ENCODE peak calls at places on chromosomes 3 and 15, in four cellular contexts. Q is keratinocyte; P is heart left ventricle; W is CD8-positive, alpha-beta T cell. U is an unnamed sample. For H3K27me3, the result is how much of the 10 kb centered on the place peaks cover.

GRCh38 chr3:100796556-100796955 is 87.3 kb downstream of the TFG start:
- DNase-seq in P (no peak), W (no peak), Q (no peak), U (no peak)

GRCh38 chr3:18556503-18556902 is 131.4 kb upstream of the SATB1 start:
- DNase-seq in Q (no peak), W (peak), P (no peak), U (peak)

GRCh38 chr3:100427694-100428093 is 26.4 kb downstream of the LNP1 start:
- DNase-seq in Q (no peak), P (no peak), W (no peak), U (no peak)

GRCh38 chr3:192022412-192022811 is 561.4 kb downstream of the PYDC2 start:
- DNase-seq in Q (no peak), P (no peak), W (no peak), U (peak)

GRCh38 chr15:44414001-44414400 is 13.4 kb upstream of the CTDSPL2 start:
- DNase-seq in W (no peak), P (no peak), Q (no peak), U (no peak)

GRCh38 chr15:88918738-88919137 is 5.6 kb upstream of the MFGE8 start:
- DNase-seq in P (peak), Q (peak), W (no peak), U (peak)

GRCh38 chr3:176354843-176355242 is 842.4 kb downstream of the TBL1XR1 start:
- DNase-seq in Q (no peak), W (no peak), P (no peak), U (no peak)

GRCh38 chr15:79475312-79475711 is 43.2 kb downstream of the MINAR1 start:
- DNase-seq in W (no peak), P (no peak), Q (no peak), U (no peak)

GRCh38 chr3:70000563-70001081 is 1.1 kb downstream of the SAMMSON start:
- DNase-seq in W (no peak), Q (no peak), P (no peak), U (no peak)

GRCh38 chr15:92205255-92205739 is 188.4 kb upstream of the ST8SIA2 start:
- DNase-seq in Q (no peak), P (no peak), W (no peak), U (no peak)

GRCh38 chr3:160098946-160099626 is 110.5 kb downstream of the IL12A start:
- DNase-seq in W (no peak), P (no peak), Q (no peak), U (peak)

GRCh38 chr3:162295323-162295983 is 798.8 kb downstream of the OTOL1 start:
- DNase-seq in P (no peak), Q (no peak), W (no peak), U (peak)

GRCh38 chr15:90877996-90878395 is 6.3 kb upstream of the FES start:
- DNase-seq in P (no peak), W (no peak), Q (no peak), U (no peak)

GRCh38 chr3:16888785-16889607 is 4.2 kb downstream of the PLCL2 start:
- DNase-seq in Q (no peak), W (no peak), P (no peak), U (no peak)

GRCh38 chr15:95875141-95875643 is 455.3 kb upstream of the NR2F2 start:
- DNase-seq in Q (no peak), W (no peak), P (peak), U (no peak)

GRCh38 chr3:58418227-58418626 is 15.4 kb downstream of the PDHB start:
- DNase-seq in W (no peak), Q (no peak), P (no peak), U (no peak)

GRCh38 chr3:58422756-58423324 is 10.8 kb downstream of the PDHB start:
- DNase-seq in P (no peak), W (no peak), Q (no peak), U (no peak)

GRCh38 chr3:58417075-58417474 is 16.6 kb downstream of the PDHB start:
- DNase-seq in P (no peak), Q (no peak), W (no peak), U (no peak)

GRCh38 chr3:58421004-58421403 is 12.6 kb downstream of the PDHB start:
- DNase-seq in Q (no peak), P (no peak), W (no peak), U (no peak)

GRCh38 chr3:58419782-58420512 is 13.7 kb downstream of the PDHB start:
- DNase-seq in P (peak), Q (no peak), W (no peak), U (no peak)
- TF ChIP-seq CTCF in P (no peak), Q (no peak), W (no peak), U (no peak)

GRCh38 chr15:76332796-76333195 is 3.8 kb upstream of the ISL2 start:
- DNase-seq in Q (no peak), P (no peak), W (no peak), U (no peak)
- H3K27me3 ChIP-seq in Q (under half), P (under half), W (under half), U (half or more)

GRCh38 chr3:114213262-114213668 is 24.1 kb downstream of the ZNF80 start:
- DNase-seq in W (no peak), P (no peak), Q (no peak), U (no peak)
- H3K4me3 ChIP-seq in W (no peak), P (no peak), Q (no peak), U (no peak)

GRCh38 chr3:37741644-37742043 is 120.0 kb upstream of the CTDSPL start:
- DNase-seq in W (no peak), P (peak), Q (no peak), U (no peak)
- TF ChIP-seq CTCF in W (no peak), P (peak), Q (peak), U (peak)

GRCh38 chr3:53846851-53847155 is 435 bp downstream of the IL17RB start:
- DNase-seq in P (no peak), Q (no peak), W (no peak), U (no peak)
- H3K27me3 ChIP-seq in P (under half), Q (under half), W (under half), U (under half)

GRCh38 chr15:37740623-37741141 is 193.8 kb upstream of the TMCO5A start:
- DNase-seq in W (no peak), Q (no peak), P (no peak), U (no peak)
- H3K4me3 ChIP-seq in W (no peak), Q (no peak), P (no peak), U (no peak)

GRCh38 chr3:63344676-63345075 is 66.6 kb downstream of the SYNPR start:
- DNase-seq in P (no peak), Q (no peak), W (no peak), U (no peak)
- TF ChIP-seq CTCF in P (no peak), Q (no peak), W (no peak), U (no peak)

GRCh38 chr15:28097656-28098359 is 1.3 kb downstream of the OCA2 start:
- DNase-seq in W (no peak), Q (no peak), P (no peak), U (no peak)

GRCh38 chr15:28096411-28096719 is 2.8 kb downstream of the OCA2 start:
- DNase-seq in W (no peak), P (no peak), Q (no peak), U (no peak)

GRCh38 chr15:28098360-28098765 is 752 bp downstream of the OCA2 start:
- DNase-seq in W (no peak), P (no peak), Q (no peak), U (no peak)

GRCh38 chr15:28094732-28095521 is 4.2 kb downstream of the OCA2 start:
- DNase-seq in W (no peak), Q (no peak), P (no peak), U (no peak)

GRCh38 chr15:28096720-28097431 is 2.2 kb downstream of the OCA2 start:
- DNase-seq in P (no peak), Q (no peak), W (no peak), U (no peak)
- H3K27me3 ChIP-seq in P (under half), Q (half or more), W (under half), U (half or more)